ENCODE peak calls at places on chromosomes 6 and 20, in nine cellular contexts. One of them, this sample, is unnamed.

GRCh38 chr20:17504898-17505663 is 26.1 kb downstream of the BFSP1 start:
- DNase-seq in activated CD4-positive, alpha-beta T cell treated with anti-CD3 and anti-CD28 coated beads, Interleukin-2, amount 10 ng/mL, durations not matched to agents 24 days and 14 days: peak
- DNase-seq in activated naive CD4-positive, alpha-beta T cell treated with anti-CD3 and anti-CD28 coated beads for 36 hours: no peak
- DNase-seq in K562: peak
- DNase-seq in A549: peak
- DNase-seq in progenitor cell of endocrine pancreas: no peak
- DNase-seq in NCI-H460: peak
- DNase-seq in GM04504: peak
- DNase-seq in left lobe of liver: peak
- DNase-seq in this sample: peak

GRCh38 chr20:51966296-51966971 is 164.1 kb upstream of the SALL4 start:
- DNase-seq in activated CD4-positive, alpha-beta T cell treated with anti-CD3 and anti-CD28 coated beads, Interleukin-2, amount 10 ng/mL, durations not matched to agents 24 days and 14 days: peak
- DNase-seq in activated naive CD4-positive, alpha-beta T cell treated with anti-CD3 and anti-CD28 coated beads for 36 hours: peak
- DNase-seq in K562: peak
- DNase-seq in A549: peak
- DNase-seq in progenitor cell of endocrine pancreas: no peak
- DNase-seq in NCI-H460: peak
- DNase-seq in GM04504: peak
- DNase-seq in left lobe of liver: peak
- DNase-seq in this sample: no peak

GRCh38 chr6:39416728-39417127 is 94.2 kb upstream of the KCNK16 start:
- DNase-seq in activated CD4-positive, alpha-beta T cell treated with anti-CD3 and anti-CD28 coated beads, Interleukin-2, amount 10 ng/mL, durations not matched to agents 24 days and 14 days: no peak
- DNase-seq in activated naive CD4-positive, alpha-beta T cell treated with anti-CD3 and anti-CD28 coated beads for 36 hours: no peak
- DNase-seq in K562: no peak
- DNase-seq in A549: peak
- DNase-seq in progenitor cell of endocrine pancreas: no peak
- DNase-seq in NCI-H460: no peak
- DNase-seq in GM04504: peak
- DNase-seq in left lobe of liver: no peak
- DNase-seq in this sample: no peak

GRCh38 chr20:15594296-15594695 is 979.0 kb downstream of the KIF16B start:
- DNase-seq in activated CD4-positive, alpha-beta T cell treated with anti-CD3 and anti-CD28 coated beads, Interleukin-2, amount 10 ng/mL, durations not matched to agents 24 days and 14 days: no peak
- DNase-seq in activated naive CD4-positive, alpha-beta T cell treated with anti-CD3 and anti-CD28 coated beads for 36 hours: no peak
- DNase-seq in K562: no peak
- DNase-seq in A549: peak
- DNase-seq in progenitor cell of endocrine pancreas: no peak
- DNase-seq in NCI-H460: no peak
- DNase-seq in GM04504: no peak
- DNase-seq in left lobe of liver: no peak
- DNase-seq in this sample: no peak

GRCh38 chr6:106155219-106155830 is 69.2 kb downstream of the PRDM1 start:
- DNase-seq in activated CD4-positive, alpha-beta T cell treated with anti-CD3 and anti-CD28 coated beads, Interleukin-2, amount 10 ng/mL, durations not matched to agents 24 days and 14 days: no peak
- DNase-seq in activated naive CD4-positive, alpha-beta T cell treated with anti-CD3 and anti-CD28 coated beads for 36 hours: no peak
- DNase-seq in K562: peak
- DNase-seq in A549: no peak
- DNase-seq in progenitor cell of endocrine pancreas: no peak
- DNase-seq in NCI-H460: no peak
- DNase-seq in GM04504: peak
- DNase-seq in left lobe of liver: no peak
- DNase-seq in this sample: no peak

GRCh38 chr20:62634330-62634967 is 7.9 kb upstream of the SLCO4A1 start:
- DNase-seq in activated CD4-positive, alpha-beta T cell treated with anti-CD3 and anti-CD28 coated beads, Interleukin-2, amount 10 ng/mL, durations not matched to agents 24 days and 14 days: no peak
- DNase-seq in activated naive CD4-positive, alpha-beta T cell treated with anti-CD3 and anti-CD28 coated beads for 36 hours: no peak
- DNase-seq in K562: no peak
- DNase-seq in A549: no peak
- DNase-seq in progenitor cell of endocrine pancreas: no peak
- DNase-seq in NCI-H460: no peak
- DNase-seq in GM04504: no peak
- DNase-seq in left lobe of liver: no peak
- DNase-seq in this sample: no peak

GRCh38 chr6:29967379-29968010 is 25.2 kb downstream of the HLA-A start:
- DNase-seq in activated CD4-positive, alpha-beta T cell treated with anti-CD3 and anti-CD28 coated beads, Interleukin-2, amount 10 ng/mL, durations not matched to agents 24 days and 14 days: no peak
- DNase-seq in activated naive CD4-positive, alpha-beta T cell treated with anti-CD3 and anti-CD28 coated beads for 36 hours: no peak
- DNase-seq in K562: peak
- DNase-seq in A549: no peak
- DNase-seq in progenitor cell of endocrine pancreas: no peak
- DNase-seq in NCI-H460: peak
- DNase-seq in GM04504: no peak
- DNase-seq in left lobe of liver: peak
- DNase-seq in this sample: no peak

GRCh38 chr20:3071610-3072529 is at the start of gene OXT:
- DNase-seq in activated CD4-positive, alpha-beta T cell treated with anti-CD3 and anti-CD28 coated beads, Interleukin-2, amount 10 ng/mL, durations not matched to agents 24 days and 14 days: peak
- DNase-seq in activated naive CD4-positive, alpha-beta T cell treated with anti-CD3 and anti-CD28 coated beads for 36 hours: peak
- DNase-seq in K562: no peak
- DNase-seq in A549: no peak
- DNase-seq in progenitor cell of endocrine pancreas: no peak
- DNase-seq in NCI-H460: no peak
- DNase-seq in GM04504: no peak
- DNase-seq in left lobe of liver: no peak
- DNase-seq in this sample: peak

GRCh38 chr6:14516947-14517346 is 399.4 kb downstream of the CD83 start:
- DNase-seq in activated CD4-positive, alpha-beta T cell treated with anti-CD3 and anti-CD28 coated beads, Interleukin-2, amount 10 ng/mL, durations not matched to agents 24 days and 14 days: no peak
- DNase-seq in activated naive CD4-positive, alpha-beta T cell treated with anti-CD3 and anti-CD28 coated beads for 36 hours: no peak
- DNase-seq in K562: no peak
- DNase-seq in A549: no peak
- DNase-seq in progenitor cell of endocrine pancreas: no peak
- DNase-seq in NCI-H460: no peak
- DNase-seq in GM04504: no peak
- DNase-seq in left lobe of liver: no peak
- DNase-seq in this sample: no peak

GRCh38 chr20:19552144-19552895 is 205.7 kb upstream of the RIN2 start:
- DNase-seq in activated CD4-positive, alpha-beta T cell treated with anti-CD3 and anti-CD28 coated beads, Interleukin-2, amount 10 ng/mL, durations not matched to agents 24 days and 14 days: no peak
- DNase-seq in activated naive CD4-positive, alpha-beta T cell treated with anti-CD3 and anti-CD28 coated beads for 36 hours: peak
- DNase-seq in K562: no peak
- DNase-seq in A549: peak
- DNase-seq in progenitor cell of endocrine pancreas: peak
- DNase-seq in NCI-H460: no peak
- DNase-seq in GM04504: no peak
- DNase-seq in left lobe of liver: no peak
- DNase-seq in this sample: peak

GRCh38 chr6:140537834-140538680 is 1163.6 kb upstream of the CITED2 start:
- DNase-seq in activated CD4-positive, alpha-beta T cell treated with anti-CD3 and anti-CD28 coated beads, Interleukin-2, amount 10 ng/mL, durations not matched to agents 24 days and 14 days: no peak
- DNase-seq in activated naive CD4-positive, alpha-beta T cell treated with anti-CD3 and anti-CD28 coated beads for 36 hours: no peak
- DNase-seq in K562: no peak
- DNase-seq in A549: peak
- DNase-seq in progenitor cell of endocrine pancreas: no peak
- DNase-seq in NCI-H460: peak
- DNase-seq in GM04504: peak
- DNase-seq in left lobe of liver: no peak
- DNase-seq in this sample: no peak

GRCh38 chr6:7818480-7819165 is 92.0 kb downstream of the TXNDC5 start:
- DNase-seq in activated CD4-positive, alpha-beta T cell treated with anti-CD3 and anti-CD28 coated beads, Interleukin-2, amount 10 ng/mL, durations not matched to agents 24 days and 14 days: no peak
- DNase-seq in activated naive CD4-positive, alpha-beta T cell treated with anti-CD3 and anti-CD28 coated beads for 36 hours: no peak
- DNase-seq in K562: no peak
- DNase-seq in A549: no peak
- DNase-seq in progenitor cell of endocrine pancreas: no peak
- DNase-seq in NCI-H460: no peak
- DNase-seq in GM04504: no peak
- DNase-seq in left lobe of liver: no peak
- DNase-seq in this sample: no peak

GRCh38 chr6:148599967-148600426 is 146.8 kb upstream of the UST start:
- DNase-seq in activated CD4-positive, alpha-beta T cell treated with anti-CD3 and anti-CD28 coated beads, Interleukin-2, amount 10 ng/mL, durations not matched to agents 24 days and 14 days: peak
- DNase-seq in activated naive CD4-positive, alpha-beta T cell treated with anti-CD3 and anti-CD28 coated beads for 36 hours: no peak
- DNase-seq in K562: no peak
- DNase-seq in A549: no peak
- DNase-seq in progenitor cell of endocrine pancreas: no peak
- DNase-seq in NCI-H460: no peak
- DNase-seq in GM04504: no peak
- DNase-seq in left lobe of liver: no peak
- DNase-seq in this sample: no peak

This sample was measured in lower lobe of right lung.